ENCODE peak calls at places on chromosomes 11 and 22, in eight cellular contexts. B is nephron progenitor cell; V is right cardiac atrium; U is adrenal gland; Z is cardiac muscle cell; D is effector CD4-positive, alpha-beta T cell; W is stimulated activated CD4-positive, alpha-beta T cell treated with anti-CD3 and anti-CD28 coated beads, Interleukin-2, amount 100 ng/mL, for 48 hours; S is fibroblast of mammary gland. T is an unnamed sample.

GRCh38 chr22:26474687-26475086 is 8.9 kb downstream of the HPS4 start:
- DNase-seq in B (no peak), S (peak), W (no peak), Z (no peak), D (no peak), V (no peak), U (no peak), T (no peak)

GRCh38 chr11:130211781-130212401 is 52.3 kb downstream of the ST14 start:
- DNase-seq in S (no peak), B (no peak), Z (no peak), V (no peak), U (peak), W (no peak), D (no peak), T (no peak)

GRCh38 chr22:46075764-46076531 is 74.4 kb upstream of the PPARA start:
- DNase-seq in W (no peak), D (no peak), S (no peak), V (peak), Z (no peak), B (no peak), U (peak), T (peak)

GRCh38 chr11:15828241-15828903 is 528.0 kb downstream of the SOX6 start:
- DNase-seq in U (no peak), S (no peak), W (no peak), D (no peak), Z (no peak), V (no peak), B (no peak), T (no peak)

GRCh38 chr22:20444325-20444724 is 6.7 kb upstream of the SCARF2 start:
- DNase-seq in W (no peak), U (no peak), Z (no peak), S (no peak), B (no peak), D (no peak), V (no peak), T (no peak)

GRCh38 chr11:66081505-66081904 is 11.4 kb downstream of the PACS1 start:
- DNase-seq in D (peak), Z (no peak), V (peak), W (peak), U (peak), S (no peak), B (no peak), T (no peak)

GRCh38 chr22:27063381-27063780 is 406.0 kb downstream of the MIAT start:
- DNase-seq in S (no peak), W (no peak), B (no peak), D (no peak), V (no peak), Z (no peak), U (no peak), T (peak)

GRCh38 chr11:69930081-69931059 is 111.2 kb upstream of the FGF3 start:
- DNase-seq in W (no peak), U (no peak), V (peak), D (no peak), S (no peak), B (no peak), Z (no peak), T (no peak)

GRCh38 chr11:114441921-114442320 is 2.7 kb downstream of the REXO2 start:
- DNase-seq in S (no peak), V (no peak), Z (no peak), U (no peak), B (no peak), W (no peak), D (no peak), T (peak)

GRCh38 chr22:50040717-50041116 is 17.4 kb downstream of the TTLL8 start:
- DNase-seq in W (no peak), B (no peak), V (no peak), D (no peak), U (no peak), S (no peak), Z (no peak), T (no peak)

GRCh38 chr11:108985611-108986279 is 320.9 kb downstream of the DDX10 start:
- DNase-seq in D (no peak), Z (no peak), S (peak), W (no peak), B (no peak), V (no peak), U (no peak), T (peak)

GRCh38 chr11:70399681-70400112 is 1.4 kb downstream of the CTTN start:
- DNase-seq in B (peak), V (peak), D (no peak), U (peak), W (no peak), Z (peak), S (peak), T (peak)

GRCh38 chr11:27718346-27718852 is 18.1 kb upstream of the BDNF start:
- DNase-seq in D (no peak), U (peak), Z (peak), B (peak), S (peak), V (no peak), W (no peak), T (peak)

GRCh38 chr11:78586452-78587046 is 11.9 kb upstream of the NARS2 start:
- DNase-seq in W (no peak), S (peak), D (no peak), V (no peak), Z (no peak), B (no peak), U (no peak), T (no peak)

GRCh38 chr22:33332538-33332937 is 274.4 kb upstream of the SYN3 start:
- DNase-seq in W (no peak), D (no peak), V (no peak), U (no peak), B (no peak), S (no peak), Z (no peak), T (no peak)

GRCh38 chr11:82996966-82997606 is 74.6 kb downstream of the RAB30 start:
- DNase-seq in S (no peak), U (peak), B (no peak), Z (no peak), W (no peak), D (no peak), V (no peak), T (no peak)

GRCh38 chr11:69702239-69702668 is 1.6 kb downstream of the FGF19 start:
- DNase-seq in W (no peak), U (no peak), V (no peak), S (no peak), Z (no peak), B (peak), D (no peak), T (no peak)

GRCh38 chr11:120302001-120302805 is 22.9 kb upstream of the TLCD5 start:
- DNase-seq in V (no peak), B (no peak), U (no peak), D (no peak), Z (no peak), W (no peak), S (no peak), T (no peak)

GRCh38 chr11:103987631-103988594 is 48.5 kb upstream of the DDI1 start:
- DNase-seq in B (no peak), V (no peak), Z (no peak), W (no peak), U (no peak), D (no peak), S (peak), T (peak)

GRCh38 chr22:31682751-31683150 is 20.7 kb upstream of the PISD start:
- DNase-seq in W (no peak), B (no peak), S (no peak), V (no peak), Z (no peak), U (no peak), D (no peak), T (no peak)

GRCh38 chr11:95341246-95341645 is 110.2 kb upstream of the SESN3 start:
- DNase-seq in D (no peak), S (peak), V (no peak), U (no peak), B (peak), W (no peak), Z (no peak), T (no peak)

GRCh38 chr22:21755855-21756284 is 20.3 kb upstream of the YPEL1 start:
- DNase-seq in Z (no peak), B (no peak), W (no peak), S (peak), V (no peak), D (no peak), U (peak), T (peak)

GRCh38 chr11:116461789-116462188 is 311.0 kb downstream of the BUD13 start:
- DNase-seq in V (no peak), B (peak), U (no peak), Z (no peak), W (no peak), D (no peak), S (no peak), T (no peak)

GRCh38 chr11:709109-709997 is 3.3 kb downstream of the EPS8L2 start:
- DNase-seq in B (no peak), W (no peak), U (no peak), D (no peak), Z (no peak), V (no peak), S (no peak), T (no peak)

GRCh38 chr22:26367402-26368245 is 61.4 kb upstream of the ASPHD2 start:
- DNase-seq in D (peak), V (no peak), S (peak), B (peak), W (peak), U (peak), Z (peak), T (peak)

GRCh38 chr11:127994736-127995135 is 592.6 kb downstream of the ETS1 start:
- DNase-seq in W (no peak), U (no peak), S (peak), Z (no peak), D (no peak), B (no peak), V (no peak), T (peak)

GRCh38 chr22:18971321-18971751 is 35.2 kb upstream of the PRODH start:
- DNase-seq in D (no peak), B (no peak), V (no peak), W (no peak), U (no peak), S (no peak), Z (no peak), T (no peak)

GRCh38 chr22:50004923-50005322 is 7.6 kb downstream of the IL17REL start:
- DNase-seq in U (no peak), D (no peak), V (no peak), B (no peak), W (no peak), S (no peak), Z (no peak), T (no peak)

GRCh38 chr11:2294340-2295290 is 7.1 kb downstream of the C11orf21 start:
- DNase-seq in D (no peak), W (no peak), U (no peak), V (no peak), B (no peak), S (no peak), Z (no peak), T (no peak)

GRCh38 chr11:71135112-71135511 is 117.3 kb downstream of the SHANK2 start:
- DNase-seq in S (no peak), W (no peak), Z (no peak), B (no peak), U (no peak), D (no peak), V (no peak), T (no peak)

GRCh38 chr22:27512283-27512761 is 289.2 kb downstream of the MN1 start:
- DNase-seq in W (no peak), D (no peak), Z (no peak), U (peak), V (peak), B (no peak), S (peak), T (peak)

GRCh38 chr11:128709402-128709801 is 15.5 kb downstream of the FLI1 start:
- DNase-seq in Z (no peak), D (no peak), S (peak), W (no peak), V (no peak), B (no peak), U (no peak), T (peak)

GRCh38 chr22:29951675-29952413 is 68.9 kb downstream of the MTMR3 start:
- DNase-seq in V (no peak), W (no peak), B (no peak), S (no peak), U (no peak), D (no peak), Z (no peak), T (no peak)

GRCh38 chr11:34395916-34396555 is 38.2 kb upstream of the ABTB2 start:
- DNase-seq in U (no peak), V (no peak), Z (no peak), W (no peak), D (no peak), B (no peak), S (peak), T (peak)

GRCh38 chr11:111302298-111302697 is 4.0 kb downstream of the POU2AF3 start:
- DNase-seq in U (no peak), S (no peak), V (no peak), W (no peak), B (no peak), D (no peak), Z (no peak), T (no peak)

T was measured in fibroblast of the aortic adventitia.